ENCODE peak calls at places on chromosomes 2 and 18, in four cellular contexts. I is T1000, U is DMS153, F is GM12892. H is an unnamed sample.

GRCh38 chr18:55489742-55490055 is 98.3 kb downstream of the TCF4 start:
- DNase-seq in F (no peak), I (no peak), U (peak), H (peak)

GRCh38 chr18:44599409-44599808 is 81.3 kb upstream of the SETBP1 start:
- DNase-seq in U (no peak), F (no peak), I (no peak), H (no peak)

GRCh38 chr18:69490813-69491212 is 90.1 kb downstream of the DOK6 start:
- DNase-seq in U (no peak), F (no peak), I (no peak), H (no peak)

GRCh38 chr18:40366521-40366920 is 1588.5 kb upstream of the PIK3C3 start:
- DNase-seq in U (no peak), F (no peak), I (no peak), H (no peak)

GRCh38 chr2:43058761-43059160 is 167.6 kb downstream of the ZFP36L2 start:
- DNase-seq in I (no peak), F (no peak), U (no peak), H (no peak)

GRCh38 chr2:157257312-157258252 is at the start of gene GALNT5:
- DNase-seq in F (no peak), I (no peak), U (no peak), H (peak)

GRCh38 chr2:102114290-102114721 is 28.2 kb upstream of the IL1R1 start:
- DNase-seq in I (no peak), U (no peak), F (no peak), H (peak)

GRCh38 chr18:354003-354402 is 86.2 kb upstream of the THOC1 start:
- DNase-seq in U (no peak), F (no peak), I (no peak), H (no peak)

GRCh38 chr2:38128653-38129052 is 52.7 kb upstream of the CYP1B1 start:
- DNase-seq in F (no peak), I (no peak), U (no peak), H (peak)

GRCh38 chr18:78742346-78742745 is 237.3 kb upstream of the SALL3 start:
- DNase-seq in U (no peak), I (no peak), F (no peak), H (no peak)

GRCh38 chr2:63581266-63581961 is 6.9 kb downstream of the WDPCP start:
- DNase-seq in F (no peak), U (no peak), I (no peak), H (peak)

GRCh38 chr2:116668691-116669090 is 1145.8 kb upstream of the DDX18 start:
- DNase-seq in U (no peak), I (no peak), F (no peak), H (no peak)

GRCh38 chr2:115165529-115166109 is 723.2 kb downstream of the DPP10 start:
- DNase-seq in I (no peak), F (no peak), U (peak), H (peak)

GRCh38 chr2:34012728-34013302 is 413.7 kb upstream of the FAM98A start:
- DNase-seq in U (no peak), I (no peak), F (no peak), H (peak)

GRCh38 chr18:28365406-28365805 is 188.5 kb upstream of the CDH2 start:
- DNase-seq in U (no peak), F (no peak), I (peak), H (peak)

GRCh38 chr2:121831841-121832240 is 76.4 kb downstream of the TSN start:
- DNase-seq in U (no peak), I (no peak), F (no peak), H (no peak)

GRCh38 chr2:36373149-36373880 is 17.7 kb downstream of the CRIM1 start:
- DNase-seq in U (peak), I (no peak), F (no peak), H (peak)

GRCh38 chr2:173984866-173985588 is 19.9 kb upstream of the SP3 start:
- DNase-seq in U (no peak), I (no peak), F (no peak), H (no peak)

H was measured in myocyte.